ENCODE peak calls at places on chromosomes 1 and 21, in seven cellular contexts. Z, M, U, R, K, B and L are unnamed samples.

GRCh38 chr1:186059311-186059710 is 315.7 kb downstream of the TPR start:
- DNase-seq in K (no peak), U (no peak), M (no peak), B (peak; percentile 42), Z (peak; percentile 78), R (no peak), L (no peak)

GRCh38 chr1:226397011-226397926 is 10.6 kb downstream of the PARP1 start:
- DNase-seq in R (no peak), B (peak; percentile 12), M (no peak), U (no peak), Z (no peak), K (no peak), L (no peak)

GRCh38 chr1:168285419-168285790 is 4.7 kb downstream of the TBX19 start:
- DNase-seq in B (no peak), M (peak; percentile 44), K (no peak), R (no peak), U (no peak), Z (no peak), L (no peak)

GRCh38 chr1:93021539-93022134 is 57.4 kb upstream of the MTF2 start:
- DNase-seq in K (peak; percentile 49), R (no peak), M (no peak), U (peak; percentile 31), Z (peak; percentile 51), B (peak; percentile 70), L (no peak)

GRCh38 chr1:18066576-18066975 is 41.0 kb upstream of the IGSF21 start:
- DNase-seq in B (no peak), U (no peak), R (no peak), Z (no peak), M (no peak), K (no peak), L (no peak)

GRCh38 chr1:207336559-207337467 is 15.3 kb downstream of the CD55 start:
- DNase-seq in Z (peak; percentile 97), U (no peak), M (peak; percentile 22), K (no peak), R (no peak), B (no peak), L (no peak)

GRCh38 chr21:41715649-41716321 is 51.1 kb downstream of the RIPK4 start:
- DNase-seq in R (no peak), K (no peak), Z (no peak), M (peak; percentile 84), U (no peak), B (no peak), L (no peak)

GRCh38 chr1:20168547-20169491 is 17.1 kb upstream of the UBXN10 start:
- DNase-seq in K (no peak), U (no peak), Z (no peak), M (no peak), R (no peak), B (no peak), L (no peak)

GRCh38 chr1:201302168-201302896 is 19.0 kb downstream of the PKP1 start:
- DNase-seq in K (peak; percentile 67), U (no peak), Z (no peak), B (no peak), M (no peak), R (no peak), L (no peak)

GRCh38 chr21:41196990-41197389 is 29.0 kb downstream of the BACE2 start:
- DNase-seq in K (no peak), U (no peak), B (peak; percentile 54), M (no peak), Z (peak; percentile 14), R (no peak), L (no peak)

GRCh38 chr1:2330035-2330434 is 61.3 kb downstream of the MORN1 start:
- DNase-seq in Z (no peak), K (no peak), B (no peak), M (no peak), U (no peak), R (no peak), L (no peak)

GRCh38 chr1:25804244-25804963 is 4.4 kb downstream of the SELENON start:
- DNase-seq in R (no peak), U (no peak), K (peak; percentile 74), Z (peak; percentile 29), M (no peak), B (peak; percentile 28), L (no peak)

GRCh38 chr1:26602378-26602959 is 72.9 kb downstream of the RPS6KA1 start:
- DNase-seq in R (no peak), K (peak; percentile 56), B (peak; percentile 84), M (peak; percentile 45), U (peak; percentile 50), Z (peak; percentile 56), L (no peak)